ENCODE peak calls at places on chromosomes 4 and X, in ten cellular contexts. One of them, this sample, is unnamed.

GRCh38 chrX:5100004-5100403 is 1128.7 kb downstream of the NLGN4X start:
- DNase-seq in mucosa of descending colon: no peak
- DNase-seq in tibial artery: no peak
- DNase-seq in fibroblast of mammary gland: no peak
- DNase-seq in sciatic nerve: no peak
- DNase-seq in amniotic stem cell: no peak
- DNase-seq in activated T-cell treated with anti-CD3 and anti-CD28 coated beads, Interleukin-2, amount 50 U/mL, for 48 hours: no peak
- DNase-seq in left cardiac atrium: no peak
- DNase-seq in HCEC 1CT: no peak
- DNase-seq in fibroblast of pulmonary artery: no peak
- DNase-seq in this sample: no peak

GRCh38 chr4:57195622-57196021 is 85.4 kb upstream of the IGFBP7 start:
- DNase-seq in mucosa of descending colon: no peak
- DNase-seq in tibial artery: no peak
- DNase-seq in fibroblast of mammary gland: no peak
- DNase-seq in sciatic nerve: no peak
- DNase-seq in amniotic stem cell: no peak
- DNase-seq in activated T-cell treated with anti-CD3 and anti-CD28 coated beads, Interleukin-2, amount 50 U/mL, for 48 hours: no peak
- DNase-seq in left cardiac atrium: no peak
- DNase-seq in HCEC 1CT: no peak
- DNase-seq in fibroblast of pulmonary artery: no peak
- DNase-seq in this sample: no peak

GRCh38 chrX:145715641-145716138 is 101.9 kb upstream of the SLITRK2 start:
- DNase-seq in mucosa of descending colon: no peak
- DNase-seq in tibial artery: no peak
- DNase-seq in fibroblast of mammary gland: no peak
- DNase-seq in sciatic nerve: no peak
- DNase-seq in amniotic stem cell: no peak
- DNase-seq in activated T-cell treated with anti-CD3 and anti-CD28 coated beads, Interleukin-2, amount 50 U/mL, for 48 hours: no peak
- DNase-seq in left cardiac atrium: no peak
- DNase-seq in HCEC 1CT: no peak
- DNase-seq in fibroblast of pulmonary artery: no peak
- DNase-seq in this sample: no peak

GRCh38 chr4:169774466-169775445 is 17.0 kb upstream of the HPF1 start:
- DNase-seq in mucosa of descending colon: no peak
- DNase-seq in tibial artery: no peak
- DNase-seq in fibroblast of mammary gland: no peak
- DNase-seq in sciatic nerve: no peak
- DNase-seq in amniotic stem cell: no peak
- DNase-seq in activated T-cell treated with anti-CD3 and anti-CD28 coated beads, Interleukin-2, amount 50 U/mL, for 48 hours: peak; percentile 58
- DNase-seq in left cardiac atrium: peak; percentile 32
- DNase-seq in HCEC 1CT: no peak
- DNase-seq in fibroblast of pulmonary artery: peak; percentile 24
- DNase-seq in this sample: peak; percentile 14

GRCh38 chr4:70651864-70652506 is 14.3 kb downstream of the JCHAIN start:
- DNase-seq in mucosa of descending colon: no peak
- DNase-seq in tibial artery: no peak
- DNase-seq in fibroblast of mammary gland: peak; percentile 53
- DNase-seq in sciatic nerve: no peak
- DNase-seq in amniotic stem cell: peak; percentile 7
- DNase-seq in activated T-cell treated with anti-CD3 and anti-CD28 coated beads, Interleukin-2, amount 50 U/mL, for 48 hours: no peak
- DNase-seq in left cardiac atrium: no peak
- DNase-seq in HCEC 1CT: peak; percentile 13
- DNase-seq in fibroblast of pulmonary artery: peak; percentile 64
- DNase-seq in this sample: peak; percentile 41

GRCh38 chr4:75385139-75385538 is 129.1 kb downstream of the RCHY1 start:
- DNase-seq in mucosa of descending colon: no peak
- DNase-seq in tibial artery: no peak
- DNase-seq in fibroblast of mammary gland: no peak
- DNase-seq in sciatic nerve: no peak
- DNase-seq in amniotic stem cell: no peak
- DNase-seq in activated T-cell treated with anti-CD3 and anti-CD28 coated beads, Interleukin-2, amount 50 U/mL, for 48 hours: no peak
- DNase-seq in left cardiac atrium: no peak
- DNase-seq in HCEC 1CT: no peak
- DNase-seq in fibroblast of pulmonary artery: no peak
- DNase-seq in this sample: no peak

GRCh38 chrX:44961817-44962607 is 89.0 kb downstream of the KDM6A start:
- DNase-seq in mucosa of descending colon: no peak
- DNase-seq in tibial artery: no peak
- DNase-seq in fibroblast of mammary gland: no peak
- DNase-seq in sciatic nerve: no peak
- DNase-seq in amniotic stem cell: no peak
- DNase-seq in activated T-cell treated with anti-CD3 and anti-CD28 coated beads, Interleukin-2, amount 50 U/mL, for 48 hours: no peak
- DNase-seq in left cardiac atrium: no peak
- DNase-seq in HCEC 1CT: no peak
- DNase-seq in fibroblast of pulmonary artery: no peak
- DNase-seq in this sample: no peak

GRCh38 chrX:46904626-46905025 is 7.6 kb upstream of the JADE3 start:
- DNase-seq in mucosa of descending colon: no peak
- DNase-seq in tibial artery: no peak
- DNase-seq in fibroblast of mammary gland: no peak
- DNase-seq in sciatic nerve: no peak
- DNase-seq in amniotic stem cell: no peak
- DNase-seq in activated T-cell treated with anti-CD3 and anti-CD28 coated beads, Interleukin-2, amount 50 U/mL, for 48 hours: no peak
- DNase-seq in left cardiac atrium: no peak
- DNase-seq in HCEC 1CT: no peak
- DNase-seq in fibroblast of pulmonary artery: no peak
- DNase-seq in this sample: no peak

GRCh38 chrX:122113376-122113775 is 1066.0 kb downstream of the GLUD2 start:
- DNase-seq in mucosa of descending colon: no peak
- DNase-seq in tibial artery: no peak
- DNase-seq in fibroblast of mammary gland: no peak
- DNase-seq in sciatic nerve: no peak
- DNase-seq in amniotic stem cell: no peak
- DNase-seq in activated T-cell treated with anti-CD3 and anti-CD28 coated beads, Interleukin-2, amount 50 U/mL, for 48 hours: no peak
- DNase-seq in left cardiac atrium: no peak
- DNase-seq in HCEC 1CT: no peak
- DNase-seq in fibroblast of pulmonary artery: no peak
- DNase-seq in this sample: no peak

GRCh38 chr4:96473246-96473645 is 633.4 kb downstream of the PDHA2 start:
- DNase-seq in mucosa of descending colon: no peak
- DNase-seq in tibial artery: no peak
- DNase-seq in fibroblast of mammary gland: no peak
- DNase-seq in sciatic nerve: no peak
- DNase-seq in amniotic stem cell: no peak
- DNase-seq in activated T-cell treated with anti-CD3 and anti-CD28 coated beads, Interleukin-2, amount 50 U/mL, for 48 hours: no peak
- DNase-seq in left cardiac atrium: no peak
- DNase-seq in HCEC 1CT: no peak
- DNase-seq in fibroblast of pulmonary artery: no peak
- DNase-seq in this sample: no peak

This sample was measured in foreskin fibroblast.